ENCODE peak calls at places on chromosomes 4 and X, in nine cellular contexts. F, A, T, P, D, O, B, U and W are unnamed samples.

GRCh38 chr4:53647547-53647946 is 56.3 kb upstream of the LNX1 start:
- DNase-seq in B (no peak), D (no peak), U (no peak), F (no peak), O (no peak), T (no peak), A (no peak), P (no peak), W (no peak)

GRCh38 chr4:44157611-44158277 is 290.9 kb downstream of the KCTD8 start:
- DNase-seq in P (peak), B (no peak), T (no peak), A (no peak), F (no peak), O (no peak), U (no peak), D (no peak), W (no peak)

GRCh38 chr4:182853731-182854130 is 63.5 kb downstream of the DCTD start:
- DNase-seq in O (no peak), T (no peak), F (no peak), U (no peak), D (no peak), A (no peak), B (no peak), P (no peak), W (no peak)

GRCh38 chrX:135531813-135532212 is 11.4 kb downstream of the INTS6L start:
- DNase-seq in F (no peak), O (no peak), T (no peak), P (no peak), D (no peak), A (no peak), B (no peak), U (no peak), W (no peak)

GRCh38 chr4:38194202-38194601 is 234.0 kb downstream of the PTTG2 start:
- DNase-seq in O (no peak), F (no peak), B (no peak), A (no peak), U (no peak), T (no peak), D (no peak), P (no peak), W (no peak)

GRCh38 chrX:135480076-135480475 is 40.4 kb upstream of the INTS6L start:
- DNase-seq in T (no peak), U (no peak), O (no peak), B (no peak), F (no peak), P (no peak), A (no peak), D (no peak), W (no peak)

GRCh38 chr4:102574317-102574716 is 73.2 kb downstream of the NFKB1 start:
- DNase-seq in P (no peak), F (no peak), D (no peak), O (no peak), U (no peak), B (no peak), A (no peak), T (no peak), W (no peak)

GRCh38 chrX:135697614-135698013 is 15.8 kb upstream of the CT45A1 start:
- DNase-seq in A (no peak), B (no peak), P (no peak), F (no peak), D (no peak), T (no peak), U (no peak), O (no peak), W (no peak)

GRCh38 chrX:143642426-143642825 is 6.5 kb upstream of the SLITRK4 start:
- DNase-seq in O (no peak), P (no peak), F (no peak), U (no peak), B (no peak), T (no peak), A (no peak), D (no peak), W (no peak)

GRCh38 chr4:48841045-48841827 is 10.3 kb downstream of the OCIAD1 start:
- DNase-seq in B (no peak), P (no peak), U (no peak), F (no peak), D (no peak), A (no peak), O (no peak), T (no peak), W (no peak)

GRCh38 chr4:102477657-102478056 is 23.5 kb upstream of the NFKB1 start:
- DNase-seq in U (no peak), P (no peak), T (no peak), B (no peak), D (no peak), F (no peak), A (no peak), O (no peak), W (no peak)

GRCh38 chr4:112848931-112849330 is 200.5 kb upstream of the ANK2 start:
- DNase-seq in O (no peak), B (no peak), F (no peak), T (no peak), D (no peak), U (no peak), P (no peak), A (no peak), W (no peak)

GRCh38 chr4:184383497-184384055 is 90.8 kb downstream of the IRF2 start:
- DNase-seq in P (peak), O (peak), D (no peak), T (no peak), A (no peak), F (no peak), B (no peak), U (no peak), W (no peak)

GRCh38 chr4:122360754-122361153 is 18.1 kb upstream of the ADAD1 start:
- DNase-seq in F (no peak), T (no peak), B (no peak), D (no peak), U (no peak), O (no peak), A (no peak), P (no peak), W (no peak)